ENCODE peak calls at places on chromosomes 1 and 21, in nine cellular contexts. One of them, this sample, is unnamed.

GRCh38 chr1:91655912-91656449 is 155.3 kb downstream of the CDC7 start:
- DNase-seq in lower leg skin: no peak
- DNase-seq in transverse colon: no peak
- DNase-seq in adrenal gland: no peak
- DNase-seq in spleen: no peak
- DNase-seq in body of pancreas: no peak
- DNase-seq in CD8-positive, alpha-beta T cell: no peak
- DNase-seq in neural progenitor cell: no peak
- DNase-seq in heart left ventricle: no peak
- DNase-seq in this sample: no peak

GRCh38 chr1:67978988-67979516 is 71.4 kb downstream of the DIRAS3 start:
- DNase-seq in lower leg skin: no peak
- DNase-seq in transverse colon: no peak
- DNase-seq in adrenal gland: no peak
- DNase-seq in spleen: no peak
- DNase-seq in body of pancreas: no peak
- DNase-seq in CD8-positive, alpha-beta T cell: no peak
- DNase-seq in neural progenitor cell: no peak
- DNase-seq in heart left ventricle: no peak
- DNase-seq in this sample: peak

GRCh38 chr21:45971487-45972352 is 9.8 kb upstream of the COL6A1 start:
- DNase-seq in lower leg skin: peak
- DNase-seq in transverse colon: peak
- DNase-seq in adrenal gland: no peak
- DNase-seq in spleen: peak
- DNase-seq in body of pancreas: peak
- DNase-seq in CD8-positive, alpha-beta T cell: no peak
- DNase-seq in neural progenitor cell: no peak
- DNase-seq in heart left ventricle: peak
- DNase-seq in this sample: peak

GRCh38 chr1:166908942-166909341 is 32.9 kb upstream of the TADA1 start:
- DNase-seq in lower leg skin: no peak
- DNase-seq in transverse colon: no peak
- DNase-seq in adrenal gland: no peak
- DNase-seq in spleen: no peak
- DNase-seq in body of pancreas: no peak
- DNase-seq in CD8-positive, alpha-beta T cell: no peak
- DNase-seq in neural progenitor cell: no peak
- DNase-seq in heart left ventricle: no peak
- DNase-seq in this sample: no peak

GRCh38 chr1:182811975-182812727 is 22.6 kb downstream of the NPL start:
- DNase-seq in lower leg skin: no peak
- DNase-seq in transverse colon: no peak
- DNase-seq in adrenal gland: no peak
- DNase-seq in spleen: no peak
- DNase-seq in body of pancreas: no peak
- DNase-seq in CD8-positive, alpha-beta T cell: no peak
- DNase-seq in neural progenitor cell: no peak
- DNase-seq in heart left ventricle: no peak
- DNase-seq in this sample: no peak

GRCh38 chr1:76179297-76179696 is 104.8 kb downstream of the ST6GALNAC3 start:
- DNase-seq in lower leg skin: no peak
- DNase-seq in transverse colon: no peak
- DNase-seq in adrenal gland: no peak
- DNase-seq in spleen: no peak
- DNase-seq in body of pancreas: no peak
- DNase-seq in CD8-positive, alpha-beta T cell: no peak
- DNase-seq in neural progenitor cell: no peak
- DNase-seq in heart left ventricle: no peak
- DNase-seq in this sample: no peak

GRCh38 chr1:25245809-25246599 is 1.2 kb downstream of the RSRP1 start:
- DNase-seq in lower leg skin: no peak
- DNase-seq in transverse colon: peak
- DNase-seq in adrenal gland: peak
- DNase-seq in spleen: peak
- DNase-seq in body of pancreas: no peak
- DNase-seq in CD8-positive, alpha-beta T cell: no peak
- DNase-seq in neural progenitor cell: peak
- DNase-seq in heart left ventricle: no peak
- DNase-seq in this sample: no peak

GRCh38 chr1:203636306-203636705 is 9.7 kb downstream of the ATP2B4 start:
- DNase-seq in lower leg skin: no peak
- DNase-seq in transverse colon: no peak
- DNase-seq in adrenal gland: peak
- DNase-seq in spleen: no peak
- DNase-seq in body of pancreas: no peak
- DNase-seq in CD8-positive, alpha-beta T cell: no peak
- DNase-seq in neural progenitor cell: no peak
- DNase-seq in heart left ventricle: peak
- DNase-seq in this sample: no peak

DNA sequence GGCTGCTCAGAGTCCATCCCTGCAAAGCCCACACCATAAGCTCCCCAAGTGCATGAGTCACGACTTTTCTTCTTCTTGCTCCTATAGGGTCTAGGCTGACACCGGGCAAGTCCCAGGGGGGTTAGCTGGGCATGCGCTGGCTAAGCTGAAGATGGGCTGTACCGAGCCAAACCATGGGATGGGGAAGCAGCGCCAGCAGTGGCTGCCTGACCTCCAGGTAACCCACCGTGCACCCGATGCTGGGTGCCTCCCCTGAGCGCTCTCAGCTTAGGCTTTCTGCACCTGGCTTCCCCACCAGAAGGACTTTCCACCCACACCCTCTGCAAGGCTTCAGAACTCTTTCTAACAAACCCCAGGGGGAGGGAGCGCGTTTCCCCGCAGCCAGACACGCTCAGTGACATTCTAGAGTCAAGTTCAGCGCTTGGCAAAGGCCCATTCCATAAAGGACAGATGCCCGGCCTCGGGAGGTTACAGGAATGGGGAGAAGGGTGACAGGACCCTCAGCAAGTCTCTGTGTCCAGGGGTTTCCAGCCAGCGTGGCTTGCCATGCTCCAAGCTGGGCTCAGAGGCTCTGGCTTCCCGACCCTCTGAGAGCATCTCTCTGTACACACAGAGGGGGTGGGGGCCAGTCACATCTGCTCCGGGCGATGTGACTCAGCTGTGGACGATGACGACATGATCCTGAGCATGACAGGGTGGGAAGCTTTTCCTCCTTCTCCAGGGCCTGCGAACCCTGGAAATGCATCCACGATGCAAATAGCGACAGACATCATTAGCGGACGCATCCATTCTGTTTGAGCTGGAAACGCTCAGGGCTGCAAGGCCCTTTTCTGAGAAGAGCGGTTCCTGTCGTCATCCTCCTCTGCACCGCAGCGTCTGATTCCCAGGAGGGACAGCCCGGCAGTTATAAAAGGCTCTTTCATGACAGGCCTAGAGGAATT is 107.8 kb downstream of the SIK1 start:
- DNase-seq in lower leg skin: no peak
- DNase-seq in transverse colon: peak
- DNase-seq in adrenal gland: no peak
- DNase-seq in spleen: no peak
- DNase-seq in body of pancreas: no peak
- DNase-seq in CD8-positive, alpha-beta T cell: no peak
- DNase-seq in neural progenitor cell: no peak
- DNase-seq in heart left ventricle: peak
- DNase-seq in this sample: no peak
- H3K4me3 ChIP-seq in lower leg skin: no peak
- H3K4me3 ChIP-seq in transverse colon: no peak
- H3K4me3 ChIP-seq in adrenal gland: no peak
- H3K4me3 ChIP-seq in spleen: no peak
- H3K4me3 ChIP-seq in body of pancreas: no peak
- H3K4me3 ChIP-seq in CD8-positive, alpha-beta T cell: no peak
- H3K4me3 ChIP-seq in neural progenitor cell: no peak
- H3K4me3 ChIP-seq in heart left ventricle: no peak
- H3K4me3 ChIP-seq in this sample: no peak

GRCh38 chr21:33480481-33481103 is 818 bp upstream of the TMEM50B start:
- DNase-seq in lower leg skin: no peak
- DNase-seq in transverse colon: no peak
- DNase-seq in adrenal gland: no peak
- DNase-seq in spleen: no peak
- DNase-seq in body of pancreas: no peak
- DNase-seq in CD8-positive, alpha-beta T cell: no peak
- DNase-seq in neural progenitor cell: no peak
- DNase-seq in heart left ventricle: no peak
- DNase-seq in this sample: no peak
- TF ChIP-seq CTCF in lower leg skin: no peak
- TF ChIP-seq CTCF in transverse colon: no peak
- TF ChIP-seq CTCF in adrenal gland: no peak
- TF ChIP-seq CTCF in spleen: no peak
- TF ChIP-seq CTCF in body of pancreas: no peak
- TF ChIP-seq CTCF in CD8-positive, alpha-beta T cell: no peak
- TF ChIP-seq CTCF in neural progenitor cell: peak
- TF ChIP-seq CTCF in heart left ventricle: no peak
- TF ChIP-seq CTCF in this sample: no peak

GRCh38 chr1:22650089-22650693 is 2.8 kb upstream of the C1QB start:
- DNase-seq in lower leg skin: no peak
- DNase-seq in transverse colon: no peak
- DNase-seq in adrenal gland: no peak
- DNase-seq in spleen: no peak
- DNase-seq in body of pancreas: no peak
- DNase-seq in CD8-positive, alpha-beta T cell: no peak
- DNase-seq in neural progenitor cell: no peak
- DNase-seq in heart left ventricle: no peak
- DNase-seq in this sample: no peak

GRCh38 chr1:22652457-22652856 is 579 bp upstream of the C1QB start:
- DNase-seq in lower leg skin: no peak
- DNase-seq in transverse colon: no peak
- DNase-seq in adrenal gland: no peak
- DNase-seq in spleen: no peak
- DNase-seq in body of pancreas: no peak
- DNase-seq in CD8-positive, alpha-beta T cell: no peak
- DNase-seq in neural progenitor cell: no peak
- DNase-seq in heart left ventricle: no peak
- DNase-seq in this sample: no peak

GRCh38 chr1:22653741-22654140 is 705 bp downstream of the C1QB start:
- DNase-seq in lower leg skin: no peak
- DNase-seq in transverse colon: no peak
- DNase-seq in adrenal gland: no peak
- DNase-seq in spleen: no peak
- DNase-seq in body of pancreas: no peak
- DNase-seq in CD8-positive, alpha-beta T cell: no peak
- DNase-seq in neural progenitor cell: no peak
- DNase-seq in heart left ventricle: no peak
- DNase-seq in this sample: no peak

GRCh38 chr1:22654692-22655091 is 1.7 kb downstream of the C1QB start:
- DNase-seq in lower leg skin: no peak
- DNase-seq in transverse colon: no peak
- DNase-seq in adrenal gland: no peak
- DNase-seq in spleen: no peak
- DNase-seq in body of pancreas: no peak
- DNase-seq in CD8-positive, alpha-beta T cell: no peak
- DNase-seq in neural progenitor cell: no peak
- DNase-seq in heart left ventricle: no peak
- DNase-seq in this sample: no peak

GRCh38 chr1:22652881-22653316 is at the start of gene C1QB:
- DNase-seq in lower leg skin: peak
- DNase-seq in transverse colon: peak
- DNase-seq in adrenal gland: peak
- DNase-seq in spleen: no peak
- DNase-seq in body of pancreas: no peak
- DNase-seq in CD8-positive, alpha-beta T cell: no peak
- DNase-seq in neural progenitor cell: no peak
- DNase-seq in heart left ventricle: peak
- DNase-seq in this sample: no peak
- H3K4me3 ChIP-seq in lower leg skin: peak
- H3K4me3 ChIP-seq in transverse colon: no peak
- H3K4me3 ChIP-seq in adrenal gland: no peak
- H3K4me3 ChIP-seq in spleen: peak
- H3K4me3 ChIP-seq in body of pancreas: no peak
- H3K4me3 ChIP-seq in CD8-positive, alpha-beta T cell: no peak
- H3K4me3 ChIP-seq in neural progenitor cell: no peak
- H3K4me3 ChIP-seq in heart left ventricle: peak
- H3K4me3 ChIP-seq in this sample: no peak

GRCh38 chr1:116310172-116310571 is 62.9 kb upstream of the ATP1A1 start:
- DNase-seq in lower leg skin: no peak
- DNase-seq in transverse colon: no peak
- DNase-seq in adrenal gland: no peak
- DNase-seq in spleen: no peak
- DNase-seq in body of pancreas: no peak
- DNase-seq in CD8-positive, alpha-beta T cell: no peak
- DNase-seq in neural progenitor cell: no peak
- DNase-seq in heart left ventricle: no peak
- DNase-seq in this sample: no peak

GRCh38 chr1:116313776-116314175 is 59.3 kb upstream of the ATP1A1 start:
- DNase-seq in lower leg skin: no peak
- DNase-seq in transverse colon: no peak
- DNase-seq in adrenal gland: no peak
- DNase-seq in spleen: no peak
- DNase-seq in body of pancreas: no peak
- DNase-seq in CD8-positive, alpha-beta T cell: no peak
- DNase-seq in neural progenitor cell: no peak
- DNase-seq in heart left ventricle: no peak
- DNase-seq in this sample: no peak

GRCh38 chr1:116309090-116309870 is 63.8 kb upstream of the ATP1A1 start:
- DNase-seq in lower leg skin: peak
- DNase-seq in transverse colon: no peak
- DNase-seq in adrenal gland: no peak
- DNase-seq in spleen: no peak
- DNase-seq in body of pancreas: peak
- DNase-seq in CD8-positive, alpha-beta T cell: no peak
- DNase-seq in neural progenitor cell: no peak
- DNase-seq in heart left ventricle: no peak
- DNase-seq in this sample: no peak

GRCh38 chr1:116314305-116314919 is 58.6 kb upstream of the ATP1A1 start:
- DNase-seq in lower leg skin: peak
- DNase-seq in transverse colon: no peak
- DNase-seq in adrenal gland: peak
- DNase-seq in spleen: no peak
- DNase-seq in body of pancreas: peak
- DNase-seq in CD8-positive, alpha-beta T cell: no peak
- DNase-seq in neural progenitor cell: no peak
- DNase-seq in heart left ventricle: no peak
- DNase-seq in this sample: no peak

DNA sequence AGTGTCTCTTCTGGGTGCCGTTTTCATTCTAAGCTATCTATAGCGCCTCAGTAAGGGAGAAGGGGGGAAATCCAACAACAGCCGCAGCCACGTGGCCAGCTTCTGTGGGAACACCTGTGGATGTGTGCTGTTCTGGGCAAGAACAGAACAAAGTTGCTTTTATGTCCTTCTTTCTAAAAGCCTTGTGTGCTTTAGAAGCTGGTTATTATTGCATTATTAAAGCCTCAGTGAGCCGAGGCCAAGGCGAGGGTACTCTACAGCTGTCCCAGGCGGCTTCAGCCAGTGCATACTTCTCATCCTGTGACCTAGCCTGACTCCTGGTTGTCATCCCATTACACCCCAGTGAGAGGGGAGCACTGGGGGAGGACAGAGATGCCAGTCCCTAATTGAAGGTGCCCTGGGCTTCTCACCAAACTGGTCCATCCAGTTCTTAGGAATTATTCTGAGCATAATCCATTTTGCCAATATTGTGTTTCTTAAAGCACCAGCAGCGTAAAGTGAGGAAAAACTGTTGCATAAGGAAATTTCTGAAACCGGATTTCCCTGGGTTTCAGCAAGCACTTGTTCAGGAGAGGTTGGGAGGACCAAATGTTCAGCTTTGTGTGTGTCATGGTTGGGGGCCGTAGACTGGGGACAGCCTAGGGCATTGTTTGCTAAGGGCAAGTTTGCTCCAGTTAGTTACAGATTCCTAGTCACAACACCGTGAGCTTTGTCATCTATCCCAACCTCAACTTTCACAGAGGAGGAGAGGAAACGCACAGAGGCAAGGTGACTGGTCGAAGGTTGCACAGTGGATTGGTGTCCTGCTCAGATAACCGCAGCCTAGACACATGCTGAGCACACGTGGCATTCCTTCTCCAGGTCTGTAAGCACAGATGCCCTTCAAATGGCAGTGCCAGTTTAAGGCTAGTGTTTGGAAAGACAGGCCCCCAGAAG is 61.0 kb upstream of the ATP1A1 start:
- DNase-seq in lower leg skin: no peak
- DNase-seq in transverse colon: peak
- DNase-seq in adrenal gland: no peak
- DNase-seq in spleen: no peak
- DNase-seq in body of pancreas: peak
- DNase-seq in CD8-positive, alpha-beta T cell: no peak
- DNase-seq in neural progenitor cell: peak
- DNase-seq in heart left ventricle: no peak
- DNase-seq in this sample: no peak
- TF ChIP-seq CTCF in lower leg skin: no peak
- TF ChIP-seq CTCF in transverse colon: no peak
- TF ChIP-seq CTCF in adrenal gland: no peak
- TF ChIP-seq CTCF in spleen: no peak
- TF ChIP-seq CTCF in body of pancreas: no peak
- TF ChIP-seq CTCF in CD8-positive, alpha-beta T cell: no peak
- TF ChIP-seq CTCF in neural progenitor cell: no peak
- TF ChIP-seq CTCF in heart left ventricle: no peak
- TF ChIP-seq CTCF in this sample: no peak

This sample was measured in BJ.